ENCODE peak calls at places on chromosomes 16 and 17, in six cellular contexts. F is A549; D is CD4-positive, alpha-beta memory T cell; U is GM23248; P is heart right ventricle; N is ovary. H is an unnamed sample. For H3K4me1, the result is how much of the 10 kb centered on the place peaks cover.

GRCh38 chr17:21285164-21286065 is 904 bp downstream of the MAP2K3 start:
- DNase-seq in F (no peak), D (no peak), U (peak), P (no peak), N (no peak), H (peak)

GRCh38 chr17:73976676-73977521 is 226.6 kb upstream of the RPL38 start:
- DNase-seq in F (no peak), D (no peak), U (peak), P (no peak), N (no peak), H (no peak)

GRCh38 chr16:13236308-13236707 is 334.9 kb downstream of the SHISA9 start:
- DNase-seq in F (no peak), D (no peak), U (no peak), P (no peak), N (no peak), H (no peak)

GRCh38 chr16:51394401-51394800 is 243.3 kb upstream of the SALL1 start:
- DNase-seq in F (no peak), D (no peak), U (no peak), P (no peak), N (no peak), H (no peak)

GRCh38 chr17:7837375-7838290 is 3.6 kb downstream of the KDM6B start:
- DNase-seq in F (no peak), D (no peak), U (peak), P (no peak), N (no peak), H (no peak)

GRCh38 chr17:77343031-77343866 is 202.5 kb downstream of the SEC14L1 start:
- DNase-seq in F (no peak), D (no peak), U (no peak), P (no peak), N (no peak), H (peak)

GRCh38 chr17:76051571-76051970 is 20.7 kb downstream of the SRP68 start:
- DNase-seq in F (no peak), D (no peak), U (no peak), P (no peak), N (no peak), H (no peak)

GRCh38 chr16:57883953-57884654 is 81.8 kb upstream of the KIFC3 start:
- DNase-seq in F (no peak), D (no peak), U (no peak), P (no peak), N (no peak), H (no peak)

GRCh38 chr17:49360796-49361128 is 1.3 kb downstream of the ZNF652 start:
- DNase-seq in F (peak), D (no peak), U (no peak), P (no peak), N (no peak), H (peak)

GRCh38 chr17:57541472-57542394 is 203.4 kb downstream of the CCDC182 start:
- DNase-seq in F (peak), D (no peak), U (no peak), P (peak), N (no peak), H (no peak)

GRCh38 chr17:57540596-57540995 is 204.5 kb downstream of the CCDC182 start:
- DNase-seq in F (no peak), D (no peak), U (no peak), P (no peak), N (no peak), H (no peak)

GRCh38 chr17:57539528-57540301 is 205.4 kb downstream of the CCDC182 start:
- DNase-seq in F (no peak), D (no peak), U (no peak), P (no peak), N (no peak), H (no peak)

GRCh38 chr17:57542518-57542917 is 202.6 kb downstream of the CCDC182 start:
- DNase-seq in F (no peak), D (no peak), U (no peak), P (no peak), N (no peak), H (no peak)

GRCh38 chr17:57541049-57541448 is 204.1 kb downstream of the CCDC182 start:
- DNase-seq in F (no peak), D (no peak), U (no peak), P (no peak), N (no peak), H (no peak)
- H3K4me1 ChIP-seq in F (half or more), D (under half), U (under half), P (half or more), N (under half), H (under half)

GRCh38 chr17:32928527-32929287 is 754 bp downstream of the TMEM98 start:
- DNase-seq in F (no peak), D (no peak), U (peak), P (no peak), N (no peak), H (no peak)
- H3K4me3 ChIP-seq in F (peak), D (no peak), U (peak), P (peak), N (peak), H (peak)

DNA sequence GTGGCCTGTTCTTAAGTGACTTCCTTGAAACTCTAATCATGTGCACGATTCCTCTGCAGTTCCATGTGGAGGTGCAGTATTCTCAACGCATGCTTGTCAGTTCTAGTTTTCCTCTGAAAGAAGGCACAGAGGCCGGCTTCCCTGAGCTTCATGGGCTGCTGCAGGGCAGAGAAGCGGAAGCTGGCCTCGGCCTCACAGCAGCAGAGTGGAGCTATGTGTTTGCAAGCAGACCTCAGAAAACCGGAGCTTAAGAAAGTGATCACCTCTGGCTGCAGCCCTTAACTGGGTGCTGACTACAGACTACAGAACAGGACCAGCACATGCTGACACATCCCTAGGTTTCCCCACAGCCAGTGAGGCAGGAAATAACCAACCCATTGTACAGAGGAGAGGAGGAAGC is 500.7 kb downstream of the GRIN2A start:
- DNase-seq in F (no peak), D (no peak), U (no peak), P (no peak), N (no peak), H (no peak)
- H3K27ac ChIP-seq in F (no peak), D (no peak), U (no peak), P (no peak), N (no peak), H (no peak)

GRCh38 chr16:55373489-55373832 is 49.5 kb downstream of the IRX6 start:
- DNase-seq in F (no peak), D (no peak), U (no peak), P (no peak), N (no peak), H (no peak)
- H3K4me1 ChIP-seq in F (under half), D (under half), U (under half), P (under half), N (under half), H (under half)

GRCh38 chr17:17758443-17758842 is 77.2 kb downstream of the RAI1 start:
- DNase-seq in F (no peak), D (no peak), U (no peak), P (no peak), N (no peak), H (no peak)

GRCh38 chr17:17759164-17759563 is 77.6 kb downstream of the SREBF1 start:
- DNase-seq in F (no peak), D (no peak), U (no peak), P (no peak), N (no peak), H (no peak)

GRCh38 chr17:17763136-17763535 is 73.7 kb downstream of the SREBF1 start:
- DNase-seq in F (no peak), D (no peak), U (no peak), P (no peak), N (no peak), H (no peak)

GRCh38 chr17:17761894-17762781 is 74.6 kb downstream of the SREBF1 start:
- DNase-seq in F (no peak), D (no peak), U (no peak), P (no peak), N (no peak), H (no peak)

GRCh38 chr17:17760872-17761550 is 75.8 kb downstream of the SREBF1 start:
- DNase-seq in F (no peak), D (no peak), U (no peak), P (no peak), N (no peak), H (no peak)
- H3K4me3 ChIP-seq in F (no peak), D (no peak), U (no peak), P (no peak), N (no peak), H (no peak)

DNA sequence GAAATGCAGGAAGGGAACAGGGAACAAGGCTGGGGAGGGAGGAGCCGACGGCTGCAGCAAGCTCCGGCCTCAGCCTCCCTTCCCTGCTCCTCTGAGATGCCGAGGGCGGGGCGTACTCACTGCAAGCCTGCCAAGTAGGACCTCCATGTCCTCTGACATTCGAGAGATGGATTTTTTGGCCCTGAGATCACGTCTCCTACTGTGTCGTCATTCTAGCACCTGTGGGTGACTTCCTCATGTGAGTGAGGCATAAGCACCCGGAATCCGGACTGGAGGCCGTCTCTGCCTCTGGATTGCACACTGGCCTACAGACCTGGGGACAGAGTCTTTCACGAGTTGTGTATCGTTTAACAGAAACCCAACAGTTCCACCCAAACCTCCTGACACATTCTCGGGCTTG is 14.5 kb downstream of the MRM3 start:
- DNase-seq in F (no peak), D (no peak), U (no peak), P (no peak), N (no peak), H (no peak)
- H3K27ac ChIP-seq in F (no peak), D (no peak), U (no peak), P (no peak), N (no peak), H (no peak)

GRCh38 chr16:85978976-85979375 is 80.0 kb downstream of the IRF8 start:
- DNase-seq in F (no peak), D (no peak), U (no peak), P (no peak), N (no peak), H (no peak)

GRCh38 chr16:85971877-85972638 is 73.1 kb downstream of the IRF8 start:
- DNase-seq in F (no peak), D (no peak), U (no peak), P (no peak), N (no peak), H (no peak)

GRCh38 chr16:85978291-85978775 is 79.4 kb downstream of the IRF8 start:
- DNase-seq in F (no peak), D (no peak), U (no peak), P (no peak), N (no peak), H (no peak)

GRCh38 chr16:85974428-85975375 is 75.7 kb downstream of the IRF8 start:
- DNase-seq in F (no peak), D (no peak), U (no peak), P (no peak), N (no peak), H (peak)

DNA sequence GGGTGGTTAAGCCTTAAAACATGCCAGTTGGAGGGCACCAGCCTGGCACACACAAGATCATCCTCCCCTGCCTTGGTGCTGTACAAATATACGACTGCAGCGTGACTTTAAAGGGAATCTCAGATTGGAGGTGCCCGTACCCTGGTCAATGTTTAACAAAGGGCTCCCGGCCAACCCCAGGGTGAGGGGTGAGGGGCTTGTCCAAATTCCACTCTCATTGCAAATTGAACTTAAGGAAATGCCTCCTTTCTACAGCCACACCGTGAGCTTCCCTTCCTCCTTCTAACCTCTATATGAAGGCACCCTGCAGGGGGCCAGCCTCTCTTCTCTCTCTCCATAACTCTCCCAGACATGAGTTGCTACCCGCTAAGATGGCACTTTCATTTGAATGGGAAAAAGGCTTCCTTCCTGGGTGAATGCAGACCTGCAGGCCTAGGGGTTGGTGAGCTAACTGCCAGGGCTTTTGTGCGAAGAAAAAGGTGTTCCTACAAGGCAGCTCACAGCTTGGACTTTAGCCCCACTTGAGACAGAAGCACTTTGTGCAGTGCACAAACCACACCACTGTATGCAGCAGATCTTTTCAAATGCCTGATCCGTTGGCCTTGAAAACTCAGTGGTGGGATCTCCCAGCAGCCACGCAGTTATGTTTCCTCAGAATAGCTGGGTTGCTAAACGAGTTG is 76.6 kb downstream of the IRF8 start:
- DNase-seq in F (no peak), D (no peak), U (no peak), P (no peak), N (no peak), H (no peak)
- H3K4me1 ChIP-seq in F (under half), D (under half), U (under half), P (under half), N (under half), H (under half)

GRCh38 chr17:2244545-2245525 is 58.8 kb downstream of the SMG6 start:
- DNase-seq in F (peak), D (peak), U (peak), P (peak), N (peak), H (peak)
- H3K4me3 ChIP-seq in F (no peak), D (no peak), U (peak), P (no peak), N (no peak), H (no peak)

H was measured in Peyer's patch.